ENCODE peak calls at places on chromosomes 13 and 19, in four cellular contexts. One of them, this sample, is unnamed.

GRCh38 chr19:18109731-18110671 is 12.4 kb downstream of the MAST3 start:
- DNase-seq in fibroblast of the aortic adventitia: no peak
- DNase-seq in lower leg skin: no peak
- DNase-seq in activated CD4-positive, alpha-beta T cell treated with anti-CD3 and anti-CD28 coated beads for 1 hour: no peak
- DNase-seq in this sample: peak

GRCh38 chr13:51271528-51272070 is 49.4 kb downstream of the FAM124A start:
- DNase-seq in fibroblast of the aortic adventitia: peak
- DNase-seq in lower leg skin: no peak
- DNase-seq in activated CD4-positive, alpha-beta T cell treated with anti-CD3 and anti-CD28 coated beads for 1 hour: no peak
- DNase-seq in this sample: no peak

GRCh38 chr13:27379694-27380596 is 44.5 kb upstream of the GTF3A start:
- DNase-seq in fibroblast of the aortic adventitia: peak
- DNase-seq in lower leg skin: peak
- DNase-seq in activated CD4-positive, alpha-beta T cell treated with anti-CD3 and anti-CD28 coated beads for 1 hour: peak
- DNase-seq in this sample: no peak

GRCh38 chr19:1747285-1748114 is 5.8 kb upstream of the ONECUT3 start:
- DNase-seq in fibroblast of the aortic adventitia: peak
- DNase-seq in lower leg skin: no peak
- DNase-seq in activated CD4-positive, alpha-beta T cell treated with anti-CD3 and anti-CD28 coated beads for 1 hour: peak
- DNase-seq in this sample: no peak

GRCh38 chr13:59205501-59205900 is 958.2 kb downstream of the DIAPH3 start:
- DNase-seq in fibroblast of the aortic adventitia: no peak
- DNase-seq in lower leg skin: no peak
- DNase-seq in activated CD4-positive, alpha-beta T cell treated with anti-CD3 and anti-CD28 coated beads for 1 hour: no peak
- DNase-seq in this sample: no peak

GRCh38 chr13:102214956-102215355 is 186.9 kb downstream of the FGF14 start:
- DNase-seq in fibroblast of the aortic adventitia: no peak
- DNase-seq in lower leg skin: no peak
- DNase-seq in activated CD4-positive, alpha-beta T cell treated with anti-CD3 and anti-CD28 coated beads for 1 hour: no peak
- DNase-seq in this sample: no peak

GRCh38 chr19:46951236-46951986 is 68.2 kb upstream of the NPAS1 start:
- DNase-seq in fibroblast of the aortic adventitia: peak
- DNase-seq in lower leg skin: no peak
- DNase-seq in activated CD4-positive, alpha-beta T cell treated with anti-CD3 and anti-CD28 coated beads for 1 hour: no peak
- DNase-seq in this sample: no peak

GRCh38 chr19:3868770-3869456 is at the start of gene ZFR2:
- DNase-seq in fibroblast of the aortic adventitia: no peak
- DNase-seq in lower leg skin: no peak
- DNase-seq in activated CD4-positive, alpha-beta T cell treated with anti-CD3 and anti-CD28 coated beads for 1 hour: peak
- DNase-seq in this sample: no peak

GRCh38 chr13:109998808-109999528 is 212.6 kb upstream of the IRS2 start:
- DNase-seq in fibroblast of the aortic adventitia: peak
- DNase-seq in lower leg skin: no peak
- DNase-seq in activated CD4-positive, alpha-beta T cell treated with anti-CD3 and anti-CD28 coated beads for 1 hour: no peak
- DNase-seq in this sample: no peak

GRCh38 chr19:29259867-29260281 is 46.9 kb upstream of the UQCRFS1 start:
- DNase-seq in fibroblast of the aortic adventitia: no peak
- DNase-seq in lower leg skin: peak
- DNase-seq in activated CD4-positive, alpha-beta T cell treated with anti-CD3 and anti-CD28 coated beads for 1 hour: no peak
- DNase-seq in this sample: no peak

GRCh38 chr19:42466521-42467436 is 24.0 kb upstream of the CXCL17 start:
- DNase-seq in fibroblast of the aortic adventitia: peak
- DNase-seq in lower leg skin: peak
- DNase-seq in activated CD4-positive, alpha-beta T cell treated with anti-CD3 and anti-CD28 coated beads for 1 hour: no peak
- DNase-seq in this sample: no peak

GRCh38 chr19:14405758-14406644 is 13.1 kb downstream of the DDX39A start:
- DNase-seq in fibroblast of the aortic adventitia: peak
- DNase-seq in lower leg skin: peak
- DNase-seq in activated CD4-positive, alpha-beta T cell treated with anti-CD3 and anti-CD28 coated beads for 1 hour: peak
- DNase-seq in this sample: peak

GRCh38 chr19:15428956-15429824 is 10.4 kb upstream of the AKAP8L start:
- DNase-seq in fibroblast of the aortic adventitia: no peak
- DNase-seq in lower leg skin: no peak
- DNase-seq in activated CD4-positive, alpha-beta T cell treated with anti-CD3 and anti-CD28 coated beads for 1 hour: no peak
- DNase-seq in this sample: no peak

GRCh38 chr13:32852568-32852967 is 163.7 kb upstream of the KL start:
- DNase-seq in fibroblast of the aortic adventitia: no peak
- DNase-seq in lower leg skin: no peak
- DNase-seq in activated CD4-positive, alpha-beta T cell treated with anti-CD3 and anti-CD28 coated beads for 1 hour: no peak
- DNase-seq in this sample: no peak

GRCh38 chr19:10219678-10220077 is 11.5 kb downstream of the S1PR2 start:
- DNase-seq in fibroblast of the aortic adventitia: peak
- DNase-seq in lower leg skin: no peak
- DNase-seq in activated CD4-positive, alpha-beta T cell treated with anti-CD3 and anti-CD28 coated beads for 1 hour: no peak
- DNase-seq in this sample: no peak

GRCh38 chr13:111899714-111900389 is 167.1 kb upstream of the SOX1 start:
- DNase-seq in fibroblast of the aortic adventitia: no peak
- DNase-seq in lower leg skin: peak
- DNase-seq in activated CD4-positive, alpha-beta T cell treated with anti-CD3 and anti-CD28 coated beads for 1 hour: no peak
- DNase-seq in this sample: no peak

GRCh38 chr13:29920018-29920643 is 69.7 kb upstream of the UBL3 start:
- DNase-seq in fibroblast of the aortic adventitia: no peak
- DNase-seq in lower leg skin: no peak
- DNase-seq in activated CD4-positive, alpha-beta T cell treated with anti-CD3 and anti-CD28 coated beads for 1 hour: no peak
- DNase-seq in this sample: no peak

GRCh38 chr13:30078059-30078458 is 227.6 kb upstream of the UBL3 start:
- DNase-seq in fibroblast of the aortic adventitia: no peak
- DNase-seq in lower leg skin: no peak
- DNase-seq in activated CD4-positive, alpha-beta T cell treated with anti-CD3 and anti-CD28 coated beads for 1 hour: no peak
- DNase-seq in this sample: no peak

GRCh38 chr19:8589177-8589714 is 12.0 kb upstream of the MYO1F start:
- DNase-seq in fibroblast of the aortic adventitia: no peak
- DNase-seq in lower leg skin: no peak
- DNase-seq in activated CD4-positive, alpha-beta T cell treated with anti-CD3 and anti-CD28 coated beads for 1 hour: no peak
- DNase-seq in this sample: no peak

GRCh38 chr13:110907951-110908898 is 6.6 kb downstream of the ANKRD10 start:
- DNase-seq in fibroblast of the aortic adventitia: peak
- DNase-seq in lower leg skin: no peak
- DNase-seq in activated CD4-positive, alpha-beta T cell treated with anti-CD3 and anti-CD28 coated beads for 1 hour: no peak
- DNase-seq in this sample: no peak

GRCh38 chr13:25432686-25433085 is 60.9 kb downstream of the ATP8A2 start:
- DNase-seq in fibroblast of the aortic adventitia: no peak
- DNase-seq in lower leg skin: no peak
- DNase-seq in activated CD4-positive, alpha-beta T cell treated with anti-CD3 and anti-CD28 coated beads for 1 hour: no peak
- DNase-seq in this sample: no peak

GRCh38 chr13:26784704-26785639 is 24.4 kb upstream of the GPR12 start:
- DNase-seq in fibroblast of the aortic adventitia: no peak
- DNase-seq in lower leg skin: no peak
- DNase-seq in activated CD4-positive, alpha-beta T cell treated with anti-CD3 and anti-CD28 coated beads for 1 hour: no peak
- DNase-seq in this sample: peak

GRCh38 chr19:33712268-33712667 is 84.4 kb upstream of the KCTD15 start:
- DNase-seq in fibroblast of the aortic adventitia: no peak
- DNase-seq in lower leg skin: no peak
- DNase-seq in activated CD4-positive, alpha-beta T cell treated with anti-CD3 and anti-CD28 coated beads for 1 hour: no peak
- DNase-seq in this sample: no peak

GRCh38 chr13:35598790-35599369 is 122.4 kb upstream of the MAB21L1 start:
- DNase-seq in fibroblast of the aortic adventitia: peak
- DNase-seq in lower leg skin: no peak
- DNase-seq in activated CD4-positive, alpha-beta T cell treated with anti-CD3 and anti-CD28 coated beads for 1 hour: no peak
- DNase-seq in this sample: no peak

GRCh38 chr13:72983085-72983768 is 75.6 kb upstream of the KLF5 start:
- DNase-seq in fibroblast of the aortic adventitia: peak
- DNase-seq in lower leg skin: no peak
- DNase-seq in activated CD4-positive, alpha-beta T cell treated with anti-CD3 and anti-CD28 coated beads for 1 hour: no peak
- DNase-seq in this sample: no peak

GRCh38 chr19:57110592-57111328 is 9.0 kb upstream of the USP29 start:
- DNase-seq in fibroblast of the aortic adventitia: no peak
- DNase-seq in lower leg skin: no peak
- DNase-seq in activated CD4-positive, alpha-beta T cell treated with anti-CD3 and anti-CD28 coated beads for 1 hour: no peak
- DNase-seq in this sample: no peak

GRCh38 chr19:40718774-40719391 is 2.0 kb downstream of the ITPKC start:
- DNase-seq in fibroblast of the aortic adventitia: peak
- DNase-seq in lower leg skin: peak
- DNase-seq in activated CD4-positive, alpha-beta T cell treated with anti-CD3 and anti-CD28 coated beads for 1 hour: no peak
- DNase-seq in this sample: no peak

GRCh38 chr13:45403081-45403480 is 15.1 kb downstream of the SLC25A30 start:
- DNase-seq in fibroblast of the aortic adventitia: no peak
- DNase-seq in lower leg skin: no peak
- DNase-seq in activated CD4-positive, alpha-beta T cell treated with anti-CD3 and anti-CD28 coated beads for 1 hour: no peak
- DNase-seq in this sample: no peak

GRCh38 chr19:53553865-53554791 is 16.2 kb downstream of the ZNF331 start:
- DNase-seq in fibroblast of the aortic adventitia: peak
- DNase-seq in lower leg skin: peak
- DNase-seq in activated CD4-positive, alpha-beta T cell treated with anti-CD3 and anti-CD28 coated beads for 1 hour: peak
- DNase-seq in this sample: peak